ENCODE peak calls at places on chromosomes 3 and 15, in seven cellular contexts. E is stimulated activated naive B cell treated with anti-CD40 and anti-IgM and Interleukin-4, amounts not matched to agents 10 μg/mL and 1 μg/mL and 100 μg/mL, for 72 hours; P is GM13976; M is HS-27A; A is transverse colon; C is neural crest cell; L is activated T-cell treated with anti-CD3 and anti-CD28 coated beads for 24 hours. Y is an unnamed sample.

GRCh38 chr3:39005295-39005694 is 46.4 kb downstream of the SCN11A start:
- DNase-seq in E (no peak), A (no peak), P (no peak), M (no peak), L (no peak), C (no peak), Y (no peak)

GRCh38 chr3:171391432-171391831 is 68.8 kb downstream of the TNIK start:
- DNase-seq in A (no peak), P (no peak), E (no peak), C (no peak), L (no peak), M (no peak), Y (no peak)

GRCh38 chr3:24052446-24052845 is 107.4 kb downstream of the NR1D2 start:
- DNase-seq in L (no peak), P (no peak), A (no peak), M (no peak), E (no peak), C (no peak), Y (no peak)

GRCh38 chr15:69893863-69894262 is 203.9 kb downstream of the TLE3 start:
- DNase-seq in M (no peak), A (no peak), E (no peak), C (peak), L (no peak), P (no peak), Y (no peak)

GRCh38 chr3:13135811-13136321 is 62.6 kb upstream of the IQSEC1 start:
- DNase-seq in C (no peak), P (no peak), M (no peak), L (no peak), A (no peak), E (no peak), Y (no peak)

GRCh38 chr15:57198654-57199241 is 177.6 kb upstream of the CGNL1 start:
- DNase-seq in C (no peak), A (peak), L (no peak), M (no peak), P (no peak), E (no peak), Y (no peak)

GRCh38 chr3:74377701-74378100 is 236.8 kb downstream of the CNTN3 start:
- DNase-seq in E (no peak), A (no peak), C (no peak), L (no peak), P (no peak), M (no peak), Y (no peak)

GRCh38 chr3:11770105-11770476 is 76.6 kb downstream of the TAMM41 start:
- DNase-seq in A (no peak), E (no peak), C (no peak), M (no peak), P (no peak), L (no peak), Y (no peak)

GRCh38 chr15:74383695-74384565 is 16.5 kb upstream of the CYP11A1 start:
- DNase-seq in A (no peak), C (no peak), L (peak), P (peak), E (peak), M (no peak), Y (peak)

GRCh38 chr3:65619391-65620298 is 419.1 kb downstream of the MAGI1 start:
- DNase-seq in E (no peak), A (no peak), L (no peak), C (no peak), M (peak), P (no peak), Y (no peak)

GRCh38 chr3:119518026-119518425 is 19.7 kb downstream of the TIMMDC1 start:
- DNase-seq in P (no peak), M (no peak), E (no peak), C (no peak), L (no peak), A (no peak), Y (no peak)

GRCh38 chr15:101652783-101653430 is 726 bp upstream of the TM2D3 start:
- DNase-seq in E (no peak), M (no peak), C (no peak), P (no peak), L (no peak), A (no peak), Y (no peak)

GRCh38 chr3:70247955-70248354 is 64.5 kb downstream of the MDFIC2 start:
- DNase-seq in L (no peak), A (no peak), E (no peak), C (no peak), M (no peak), P (no peak), Y (no peak)

GRCh38 chr3:54550216-54550977 is 377.5 kb downstream of the LRTM1 start:
- DNase-seq in M (no peak), E (no peak), C (no peak), L (no peak), A (no peak), P (no peak), Y (no peak)

GRCh38 chr3:140288575-140288974 is 353.6 kb downstream of the CLSTN2 start:
- DNase-seq in L (no peak), E (no peak), A (no peak), P (no peak), M (no peak), C (no peak), Y (no peak)

GRCh38 chr3:122085666-122086065 is 30.5 kb downstream of the CD86 start:
- DNase-seq in E (no peak), A (no peak), C (no peak), M (no peak), P (no peak), L (no peak), Y (no peak)

GRCh38 chr15:73683624-73684536 is at the start of gene CD276:
- DNase-seq in E (no peak), P (peak), C (peak), L (no peak), M (peak), A (peak), Y (peak)

GRCh38 chr3:24525022-24525421 is 30.4 kb upstream of the THRB start:
- DNase-seq in A (no peak), C (no peak), M (no peak), P (no peak), L (no peak), E (no peak), Y (no peak)

GRCh38 chr3:62139957-62140356 is 233.4 kb downstream of the FEZF2 start:
- DNase-seq in P (no peak), L (no peak), M (no peak), C (no peak), A (no peak), E (no peak), Y (no peak)

GRCh38 chr3:76942096-76942495 is 97.8 kb upstream of the ROBO2 start:
- DNase-seq in E (no peak), M (no peak), P (no peak), C (no peak), L (no peak), A (no peak), Y (no peak)

GRCh38 chr15:101348643-101349496 is 53.8 kb upstream of the SNRPA1 start:
- DNase-seq in A (peak), L (no peak), C (no peak), P (no peak), M (no peak), E (no peak), Y (no peak)

GRCh38 chr3:12175844-12176453 is 17.2 kb upstream of the TIMP4 start:
- DNase-seq in M (no peak), C (peak), P (peak), E (no peak), A (peak), L (no peak), Y (peak)

GRCh38 chr3:74027121-74027520 is 402.4 kb upstream of the PDZRN3 start:
- DNase-seq in A (no peak), P (no peak), L (no peak), C (no peak), E (no peak), M (no peak), Y (no peak)

GRCh38 chr3:25748189-25748588 is 35.1 kb downstream of the NGLY1 start:
- DNase-seq in L (no peak), C (no peak), A (no peak), P (no peak), M (no peak), E (no peak), Y (no peak)

GRCh38 chr15:67405208-67406191 is 115.4 kb upstream of the C15orf61 start:
- DNase-seq in M (peak), L (no peak), P (no peak), A (no peak), C (no peak), E (no peak), Y (no peak)

GRCh38 chr15:92981333-92981732 is 81.2 kb downstream of the CHD2 start:
- DNase-seq in A (no peak), C (no peak), P (no peak), M (no peak), L (no peak), E (no peak), Y (no peak)

GRCh38 chr3:27596334-27596841 is 112.2 kb upstream of the SLC4A7 start:
- DNase-seq in M (no peak), C (no peak), A (no peak), E (peak), P (peak), L (no peak), Y (peak)

GRCh38 chr3:64685331-64685799 is 2.4 kb downstream of the ADAMTS9 start:
- DNase-seq in A (peak), P (no peak), E (no peak), L (no peak), C (no peak), M (no peak), Y (no peak)

GRCh38 chr3:168096210-168096795 is 579 bp upstream of the GOLIM4 start:
- DNase-seq in L (no peak), C (peak), A (peak), M (peak), E (no peak), P (peak), Y (peak)

GRCh38 chr3:125032100-125032643 is 23.6 kb downstream of the HEG1 start:
- DNase-seq in L (no peak), P (no peak), A (no peak), M (no peak), C (no peak), E (no peak), Y (no peak)

GRCh38 chr3:46089237-46090011 is 62.1 kb upstream of the XCR1 start:
- DNase-seq in E (peak), L (no peak), M (peak), C (no peak), A (peak), P (peak), Y (peak)

GRCh38 chr3:149364624-149365023 is 12.8 kb downstream of the TM4SF1 start:
- DNase-seq in E (no peak), C (no peak), M (no peak), A (no peak), P (no peak), L (no peak), Y (no peak)

GRCh38 chr3:11385908-11386307 is 113.7 kb downstream of the ATG7 start:
- DNase-seq in P (no peak), L (no peak), M (no peak), C (no peak), A (no peak), E (no peak), Y (no peak)

GRCh38 chr3:170301404-170301803 is 56.1 kb upstream of the SKIL start:
- DNase-seq in L (no peak), A (no peak), P (no peak), C (no peak), E (no peak), M (no peak), Y (no peak)

GRCh38 chr3:134847349-134847748 is 52.3 kb downstream of the EPHB1 start:
- DNase-seq in C (no peak), P (no peak), E (no peak), A (no peak), M (no peak), L (no peak), Y (no peak)

GRCh38 chr3:187473778-187474406 is 105.7 kb downstream of the RTP4 start:
- DNase-seq in A (no peak), P (no peak), M (peak), E (no peak), L (no peak), C (no peak), Y (no peak)

GRCh38 chr3:51659942-51660341 is 11.1 kb upstream of the TEX264 start:
- DNase-seq in C (no peak), P (no peak), M (no peak), A (no peak), L (no peak), E (no peak), Y (no peak)

GRCh38 chr15:23548071-23548470 is 17.4 kb upstream of the MKRN3 start:
- DNase-seq in C (no peak), M (no peak), P (no peak), A (no peak), L (no peak), E (no peak), Y (no peak)